ENCODE peak calls at places on chromosomes 4 and X, in nine cellular contexts. E is D341Med, A is activated T-cell treated with anti-CD3 and anti-CD28 coated beads for 48 hours, G is amniotic epithelial cell, V is dorsolateral prefrontal cortex, K is upper lobe of right lung, J is C1 segment of cervical spinal cord, S is WTC11, X is hepatocyte. M is an unnamed sample.

GRCh38 chr4:128854433-128854832 is 44.9 kb downstream of the JADE1 start:
- DNase-seq in J (no peak), E (no peak), X (no peak), A (no peak), K (no peak), G (peak; percentile 66), V (no peak), S (no peak), M (peak; percentile 42)

GRCh38 chr4:60812811-60813210 is 387.3 kb upstream of the ADGRL3 start:
- DNase-seq in K (no peak), A (no peak), G (no peak), S (no peak), V (no peak), E (no peak), J (no peak), X (no peak), M (no peak)

GRCh38 chr4:73998040-73999011 is at the start of gene CXCL5:
- DNase-seq in J (peak; percentile 30), K (peak; percentile 78), S (peak; percentile 75), E (no peak), V (peak; percentile 21), G (peak; percentile 78), A (no peak), X (peak; percentile 68), M (no peak)

GRCh38 chrX:69063486-69063885 is 101.8 kb downstream of the PJA1 start:
- DNase-seq in J (no peak), K (no peak), S (no peak), A (no peak), X (no peak), E (no peak), V (no peak), G (no peak), M (no peak)

GRCh38 chr4:133997440-133997839 is 204.1 kb downstream of the PABPC4L start:
- DNase-seq in A (no peak), S (no peak), V (no peak), G (peak; percentile 40), X (no peak), J (no peak), E (no peak), K (no peak), M (no peak)

GRCh38 chrX:22534643-22535042 is 261.9 kb downstream of the CBLL2 start:
- DNase-seq in K (no peak), G (peak; percentile 46), A (no peak), J (no peak), V (no peak), S (no peak), X (no peak), E (no peak), M (no peak)

GRCh38 chr4:4422856-4423485 is 36.1 kb downstream of the NSG1 start:
- DNase-seq in A (no peak), S (no peak), J (no peak), E (peak; percentile 16), V (no peak), X (no peak), K (no peak), G (no peak), M (no peak)

GRCh38 chr4:3657917-3658913 is 108.0 kb upstream of the ADRA2C start:
- DNase-seq in S (no peak), E (no peak), X (no peak), K (no peak), A (no peak), J (peak; percentile 20), V (no peak), G (peak; percentile 3), M (no peak)

GRCh38 chrX:57286507-57287251 is at the start of gene FAAH2:
- DNase-seq in V (no peak), G (no peak), S (peak; percentile 44), A (peak; percentile 21), J (no peak), X (peak; percentile 87), E (peak; percentile 5), K (peak; percentile 85), M (peak; percentile 19)

GRCh38 chr4:14701389-14701788 is 300.9 kb upstream of the CPEB2 start:
- DNase-seq in X (no peak), V (no peak), S (no peak), A (no peak), G (no peak), K (no peak), J (no peak), E (no peak), M (no peak)

GRCh38 chr4:1783011-1783410 is 10.1 kb upstream of the FGFR3 start:
- DNase-seq in K (no peak), V (no peak), E (no peak), A (no peak), J (no peak), X (no peak), S (no peak), G (no peak), M (no peak)

GRCh38 chr4:8346838-8347605 is 77.5 kb downstream of the HTRA3 start:
- DNase-seq in S (no peak), E (no peak), G (no peak), J (peak; percentile 56), V (peak; percentile 43), K (no peak), A (no peak), X (no peak), M (no peak)

GRCh38 chrX:47458528-47458927 is 24.5 kb downstream of the ZNF41 start:
- DNase-seq in G (no peak), V (no peak), E (no peak), X (no peak), J (no peak), S (no peak), A (no peak), K (no peak), M (no peak)

GRCh38 chr4:1973661-1974060 is 35.1 kb downstream of the NELFA start:
- DNase-seq in J (no peak), X (no peak), V (no peak), E (no peak), K (peak; percentile 51), A (no peak), G (no peak), S (no peak), M (no peak)

GRCh38 chrX:57985951-57986350 is 75.7 kb upstream of the ZXDA start:
- DNase-seq in A (no peak), X (no peak), G (no peak), K (no peak), S (no peak), E (no peak), J (no peak), V (no peak), M (no peak)

GRCh38 chr4:153784300-153784699 is 4.6 kb downstream of the SFRP2 start:
- DNase-seq in G (no peak), E (no peak), X (no peak), S (no peak), A (no peak), K (no peak), V (no peak), J (no peak), M (no peak)

GRCh38 chrX:154748712-154749339 is 2.1 kb downstream of the GAB3 start:
- DNase-seq in A (no peak), S (peak; percentile 15), V (no peak), J (no peak), G (peak; percentile 43), K (no peak), E (peak; percentile 58), X (peak; percentile 52), M (peak; percentile 43)

GRCh38 chrX:78029663-78030062 is 60.2 kb upstream of the PGAM4 start:
- DNase-seq in J (peak; percentile 0), S (peak; percentile 20), K (no peak), A (no peak), G (peak; percentile 26), E (peak; percentile 57), X (peak; percentile 8), V (no peak), M (peak; percentile 9)

GRCh38 chr4:882646-883045 is 49.5 kb downstream of the GAK start:
- DNase-seq in S (no peak), A (no peak), J (no peak), E (no peak), V (no peak), G (no peak), X (no peak), K (no peak), M (no peak)

GRCh38 chr4:152956650-152957436 is 20.7 kb downstream of the FHDC1 start:
- DNase-seq in S (no peak), J (no peak), V (no peak), A (no peak), K (no peak), E (no peak), X (peak; percentile 71), G (peak; percentile 63), M (no peak)

GRCh38 chr4:146095091-146095690 is 80.3 kb upstream of the LSM6 start:
- DNase-seq in J (no peak), S (peak; percentile 37), G (peak; percentile 57), K (no peak), A (no peak), V (no peak), E (peak; percentile 42), X (peak; percentile 78), M (peak; percentile 22)

GRCh38 chrX:53684415-53685192 is 1.9 kb downstream of the HUWE1 start:
- DNase-seq in V (no peak), S (peak; percentile 88), K (no peak), J (no peak), A (no peak), G (no peak), X (no peak), E (no peak), M (no peak)

GRCh38 chrX:147958316-147958715 is 22.8 kb upstream of the FMR1NB start:
- DNase-seq in J (no peak), S (no peak), V (no peak), X (no peak), G (peak; percentile 70), A (no peak), E (no peak), K (no peak), M (no peak)

GRCh38 chr4:56406151-56406550 is 18.9 kb upstream of the AASDH start:
- DNase-seq in E (no peak), G (no peak), A (no peak), K (no peak), J (no peak), S (no peak), X (no peak), V (no peak), M (no peak)

GRCh38 chr4:176156656-176157055 is 38.7 kb downstream of the SPATA4 start:
- DNase-seq in V (no peak), J (no peak), S (no peak), K (no peak), A (no peak), E (no peak), X (no peak), G (peak; percentile 80), M (no peak)

GRCh38 chrX:131704136-131704695 is 160.3 kb downstream of the OR13H1 start:
- DNase-seq in J (peak; percentile 89), G (no peak), K (no peak), V (peak; percentile 54), S (peak; percentile 15), A (no peak), X (no peak), E (no peak), M (no peak)

GRCh38 chrX:13311560-13311959 is 8.3 kb downstream of the ATXN3L start:
- DNase-seq in G (no peak), E (no peak), J (no peak), K (no peak), X (no peak), A (no peak), S (no peak), V (no peak), M (no peak)